ENCODE peak calls at places on chromosomes 5 and 9, in six cellular contexts. G is A549, H is IMR-90, A is mesendoderm, M is PC-3, K is OCI-LY7. L is an unnamed sample.

GRCh38 chr5:16179511-16179935 is at the start of gene MARCHF11:
- DNase-seq in H (no peak), A (peak), K (no peak), G (no peak), M (no peak), L (no peak)

GRCh38 chr5:153159611-153160010 is 330.9 kb upstream of the GRIA1 start:
- DNase-seq in H (no peak), M (no peak), A (no peak), G (no peak), K (no peak), L (no peak)

GRCh38 chr9:111148994-111149759 is 110.9 kb upstream of the LPAR1 start:
- DNase-seq in M (peak), G (peak), A (peak), H (no peak), K (no peak), L (no peak)

GRCh38 chr5:15702102-15702501 is 202.1 kb downstream of the FBXL7 start:
- DNase-seq in G (peak), H (peak), M (no peak), K (no peak), A (peak), L (no peak)

GRCh38 chr5:176878906-176879662 is 20.1 kb downstream of the HK3 start:
- DNase-seq in M (no peak), G (no peak), A (no peak), H (no peak), K (no peak), L (no peak)

GRCh38 chr5:74624501-74624900 is 16.0 kb downstream of the ENC1 start:
- DNase-seq in A (peak), H (no peak), K (no peak), G (no peak), M (peak), L (peak)

GRCh38 chr5:39520232-39520572 is 95.4 kb upstream of the DAB2 start:
- DNase-seq in A (no peak), H (peak), G (peak), M (peak), K (no peak), L (no peak)

GRCh38 chr5:177603631-177604030 is 3.7 kb downstream of the B4GALT7 start:
- DNase-seq in K (no peak), M (no peak), H (no peak), A (no peak), G (no peak), L (no peak)

GRCh38 chr5:14143843-14144585 is 872 bp downstream of the TRIO start:
- DNase-seq in M (peak), K (peak), A (no peak), H (no peak), G (no peak), L (no peak)

GRCh38 chr5:59790399-59791130 is 103.0 kb downstream of the PDE4D start:
- DNase-seq in K (peak), M (peak), A (no peak), H (no peak), G (peak), L (no peak)

GRCh38 chr9:109821711-109822110 is 41.7 kb downstream of the PALM2AKAP2 start:
- DNase-seq in G (no peak), M (no peak), A (no peak), H (peak), K (no peak), L (no peak)

GRCh38 chr5:112957409-112957808 is 19.2 kb upstream of the DCP2 start:
- DNase-seq in G (no peak), H (no peak), M (peak), A (no peak), K (no peak), L (no peak)

GRCh38 chr9:60546406-60546805 is 367.8 kb upstream of the SPATA31A5 start:
- DNase-seq in G (no peak), M (no peak), A (no peak), K (no peak), H (no peak), L (no peak)

GRCh38 chr9:69453746-69454145 is 128.7 kb downstream of the ENTREP1 start:
- DNase-seq in G (no peak), H (no peak), K (no peak), A (no peak), M (no peak), L (no peak)

GRCh38 chr5:172088801-172089200 is 82.4 kb upstream of the FBXW11 start:
- DNase-seq in A (no peak), G (no peak), H (no peak), M (no peak), K (no peak), L (no peak)

GRCh38 chr5:81969912-81970311 is 1.9 kb upstream of the ATG10 start:
- DNase-seq in M (no peak), A (no peak), G (no peak), K (no peak), H (no peak), L (no peak)

GRCh38 chr5:50969207-50970145 is 303.0 kb downstream of the PARP8 start:
- DNase-seq in M (no peak), G (no peak), K (no peak), H (no peak), A (peak), L (no peak)

GRCh38 chr9:99426443-99426842 is 204.4 kb downstream of the SEC61B start:
- DNase-seq in A (peak), H (no peak), G (no peak), M (no peak), K (no peak), L (no peak)

GRCh38 chr9:29974197-29974596 is 2400.9 kb upstream of the C9orf72 start:
- DNase-seq in A (no peak), G (no peak), K (no peak), M (peak), H (no peak), L (no peak)

GRCh38 chr5:138832218-138832617 is 42.9 kb downstream of the LRRTM2 start:
- DNase-seq in G (no peak), H (no peak), A (no peak), K (no peak), M (no peak), L (no peak)

GRCh38 chr9:136140966-136141365 is 22.3 kb upstream of the TMEM250 start:
- DNase-seq in G (no peak), K (no peak), H (peak), M (no peak), A (no peak), L (no peak)

GRCh38 chr5:141934099-141934844 is 10.6 kb downstream of the DELE1 start:
- DNase-seq in M (no peak), A (no peak), K (no peak), G (no peak), H (peak), L (no peak)

GRCh38 chr5:10994088-10994986 is 233.3 kb upstream of the DAP start:
- DNase-seq in M (no peak), H (no peak), A (peak), G (no peak), K (no peak), L (no peak)

GRCh38 chr5:133423031-133423617 is 189.2 kb downstream of the FSTL4 start:
- DNase-seq in M (no peak), A (no peak), H (no peak), G (no peak), K (no peak), L (no peak)

GRCh38 chr9:126157826-126158431 is 168.7 kb upstream of the MVB12B start:
- DNase-seq in H (no peak), A (no peak), K (no peak), G (no peak), M (no peak), L (no peak)

GRCh38 chr9:32384002-32384363 is 460 bp upstream of the ACO1 start:
- DNase-seq in G (no peak), K (no peak), H (no peak), A (no peak), M (no peak), L (peak)

GRCh38 chr5:107619781-107620180 is 51.0 kb downstream of the EFNA5 start:
- DNase-seq in M (peak), K (no peak), H (no peak), A (peak), G (no peak), L (no peak)

GRCh38 chr5:10355071-10355889 is 1.8 kb downstream of the MARCHF6 start:
- DNase-seq in K (peak), H (peak), A (no peak), G (no peak), M (peak), L (no peak)

GRCh38 chr9:85172001-85172978 is 502.8 kb downstream of the NTRK2 start:
- DNase-seq in G (no peak), M (no peak), A (peak), K (no peak), H (no peak), L (no peak)

GRCh38 chr5:151078490-151079262 is 2.2 kb downstream of the TNIP1 start:
- DNase-seq in A (no peak), M (no peak), K (peak), G (no peak), H (no peak), L (no peak)

GRCh38 chr5:119330367-119331183 is 25.2 kb upstream of the TNFAIP8 start:
- DNase-seq in M (no peak), H (no peak), G (no peak), A (peak), K (no peak), L (no peak)

GRCh38 chr5:119329701-119330100 is 26.1 kb upstream of the TNFAIP8 start:
- DNase-seq in M (no peak), A (no peak), K (no peak), H (peak), G (no peak), L (no peak)

GRCh38 chr5:119327018-119327417 is 28.8 kb upstream of the TNFAIP8 start:
- DNase-seq in K (no peak), H (peak), M (no peak), G (no peak), A (no peak), L (no peak)

GRCh38 chr5:119331566-119332095 is 24.2 kb upstream of the TNFAIP8 start:
- DNase-seq in G (no peak), K (no peak), A (no peak), H (no peak), M (no peak), L (no peak)

GRCh38 chr5:119328753-119329602 is 26.8 kb upstream of the TNFAIP8 start:
- DNase-seq in K (no peak), H (peak), G (no peak), A (peak), M (no peak), L (no peak)
- H3K4me2 ChIP-seq in K (peak), H (peak), G (no peak), A (no peak), M (no peak), L (no peak)

GRCh38 chr5:137753986-137754235 is 252 bp downstream of the HNRNPA0 start:
- DNase-seq in A (no peak), G (no peak), M (no peak), K (no peak), H (no peak), L (no peak)
- H3K4me2 ChIP-seq in A (peak), G (peak), M (peak), K (peak), H (peak), L (peak)

GRCh38 chr9:77017505-77017894 is 2.0 kb upstream of the FOXB2 start:
- DNase-seq in H (no peak), K (no peak), G (no peak), M (no peak), A (no peak), L (no peak)

GRCh38 chr9:77018058-77019009 is 1.1 kb upstream of the FOXB2 start:
- DNase-seq in M (no peak), H (no peak), A (peak), G (no peak), K (no peak), L (no peak)

GRCh38 chr9:77019810-77020437 is 469 bp downstream of the FOXB2 start:
- DNase-seq in K (no peak), G (no peak), M (no peak), A (no peak), H (no peak), L (no peak)

GRCh38 chr9:77020438-77021264 is 1.2 kb downstream of the FOXB2 start:
- DNase-seq in K (no peak), G (no peak), H (no peak), A (peak), M (no peak), L (no peak)

DNA sequence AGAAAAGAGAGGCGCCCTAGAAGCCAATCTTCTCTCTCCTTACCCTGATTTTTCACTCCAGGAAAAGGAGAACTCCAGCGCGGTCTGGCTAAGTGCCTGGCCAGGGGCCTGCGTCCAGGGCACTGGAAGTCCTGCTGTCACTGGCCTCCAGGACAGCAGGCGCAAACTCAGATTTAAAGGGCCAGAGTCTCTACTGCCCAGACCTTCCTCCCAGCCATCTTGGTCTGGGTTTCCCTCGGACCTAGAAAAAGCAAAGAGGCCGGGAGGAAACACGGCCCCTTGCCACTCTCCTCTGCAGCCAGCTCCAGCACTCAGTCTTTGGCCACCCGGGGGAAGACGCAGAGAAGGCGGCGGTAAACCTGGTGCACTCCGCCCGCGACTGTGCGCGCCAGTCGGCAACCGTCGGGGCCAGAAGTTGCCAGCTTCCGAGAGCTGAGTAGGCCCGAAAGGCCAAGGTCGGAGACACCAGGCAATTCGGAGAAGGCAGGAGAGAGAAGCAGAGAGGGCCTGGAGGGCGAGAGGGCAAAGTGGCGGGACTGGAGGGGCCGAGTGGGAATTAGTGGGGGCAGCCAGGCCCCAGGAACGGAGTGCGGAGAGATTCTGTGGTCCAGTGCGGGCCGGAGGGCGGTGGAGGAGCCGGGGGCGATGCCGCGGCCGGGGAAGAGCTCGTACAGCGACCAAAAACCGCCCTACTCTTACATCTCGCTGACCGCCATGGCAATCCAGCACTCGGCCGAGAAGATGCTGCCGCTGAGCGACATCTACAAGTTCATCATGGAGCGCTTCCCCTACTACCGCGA is at the start of gene FOXB2:
- DNase-seq in G (no peak), A (peak), H (no peak), K (no peak), M (no peak), L (no peak)
- H3K4me2 ChIP-seq in G (peak), A (peak), H (no peak), K (no peak), M (no peak), L (no peak)

GRCh38 chr9:120869360-120869687 is 7.7 kb downstream of the PHF19 start:
- DNase-seq in A (no peak), G (no peak), H (no peak), M (no peak), K (no peak), L (no peak)

GRCh38 chr9:120870206-120870605 is 6.8 kb downstream of the PHF19 start:
- DNase-seq in G (no peak), A (no peak), M (no peak), K (no peak), H (no peak), L (no peak)

GRCh38 chr9:120868676-120869359 is 8.2 kb downstream of the PHF19 start:
- DNase-seq in M (peak), K (peak), H (peak), A (peak), G (peak), L (peak)

GRCh38 chr9:120868339-120868675 is 8.7 kb downstream of the PHF19 start:
- DNase-seq in M (no peak), G (no peak), H (peak), K (no peak), A (no peak), L (no peak)

DNA sequence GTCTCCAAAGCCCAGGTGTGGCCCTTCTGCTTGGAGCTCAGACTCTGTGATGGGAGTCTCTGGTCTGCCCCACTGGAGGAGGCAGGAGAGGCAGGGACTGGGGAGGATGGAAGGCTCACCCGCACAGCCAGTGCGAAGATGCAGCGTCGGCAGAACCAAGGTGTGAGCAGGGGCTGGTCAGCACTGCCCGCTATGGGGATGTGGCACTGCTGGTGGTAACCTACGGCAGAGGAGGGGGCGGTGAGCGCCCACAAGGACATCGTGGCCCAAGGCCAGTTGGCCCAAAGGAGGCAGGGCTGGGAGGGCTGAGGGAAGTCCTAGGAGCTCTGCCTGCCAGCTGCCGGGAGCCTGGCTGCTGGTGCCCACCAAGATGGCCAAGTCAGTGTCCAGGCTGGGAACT is 7.3 kb downstream of the PHF19 start:
- DNase-seq in K (no peak), G (no peak), H (no peak), M (no peak), A (no peak), L (no peak)
- H3K4me2 ChIP-seq in K (peak), G (peak), H (no peak), M (no peak), A (no peak), L (no peak)